ENCODE peak calls at places on chromosomes 5 and 9, in six cellular contexts. One of them, this sample, is unnamed.

GRCh38 chr5:36193746-36194145 is 41.8 kb downstream of the SKP2 start:
- DNase-seq in stimulated activated CD8-positive, alpha-beta memory T cell treated with anti-CD3 and anti-CD28 coated beads, Interleukin-2, amount 100 ng/mL, for 48 hours: no peak
- DNase-seq in foreskin fibroblast: no peak
- DNase-seq in T1000: no peak
- DNase-seq in CD4-positive, alpha-beta T cell: no peak
- DNase-seq in HT-29: no peak
- DNase-seq in this sample: no peak

GRCh38 chr5:87154191-87154590 is 113.5 kb upstream of the RASA1 start:
- DNase-seq in T1000: no peak
- DNase-seq in HT-29: no peak
- DNase-seq in stimulated activated CD8-positive, alpha-beta memory T cell treated with anti-CD3 and anti-CD28 coated beads, Interleukin-2, amount 100 ng/mL, for 48 hours: no peak
- DNase-seq in foreskin fibroblast: peak
- DNase-seq in CD4-positive, alpha-beta T cell: no peak
- DNase-seq in this sample: no peak

GRCh38 chr5:59628062-59628828 is 265.3 kb downstream of the PDE4D start:
- DNase-seq in HT-29: no peak
- DNase-seq in T1000: no peak
- DNase-seq in stimulated activated CD8-positive, alpha-beta memory T cell treated with anti-CD3 and anti-CD28 coated beads, Interleukin-2, amount 100 ng/mL, for 48 hours: no peak
- DNase-seq in foreskin fibroblast: no peak
- DNase-seq in CD4-positive, alpha-beta T cell: no peak
- DNase-seq in this sample: no peak

GRCh38 chr5:97534166-97534565 is 351.1 kb upstream of the RIOK2 start:
- DNase-seq in stimulated activated CD8-positive, alpha-beta memory T cell treated with anti-CD3 and anti-CD28 coated beads, Interleukin-2, amount 100 ng/mL, for 48 hours: no peak
- DNase-seq in T1000: peak
- DNase-seq in CD4-positive, alpha-beta T cell: no peak
- DNase-seq in foreskin fibroblast: peak
- DNase-seq in HT-29: peak
- DNase-seq in this sample: peak

GRCh38 chr9:99057665-99058625 is 47.0 kb upstream of the TGFBR1 start:
- DNase-seq in CD4-positive, alpha-beta T cell: peak
- DNase-seq in T1000: no peak
- DNase-seq in foreskin fibroblast: peak
- DNase-seq in stimulated activated CD8-positive, alpha-beta memory T cell treated with anti-CD3 and anti-CD28 coated beads, Interleukin-2, amount 100 ng/mL, for 48 hours: peak
- DNase-seq in HT-29: no peak
- DNase-seq in this sample: no peak

GRCh38 chr5:25858019-25858418 is 1180.4 kb downstream of the CDH9 start:
- DNase-seq in stimulated activated CD8-positive, alpha-beta memory T cell treated with anti-CD3 and anti-CD28 coated beads, Interleukin-2, amount 100 ng/mL, for 48 hours: no peak
- DNase-seq in HT-29: peak
- DNase-seq in CD4-positive, alpha-beta T cell: no peak
- DNase-seq in foreskin fibroblast: no peak
- DNase-seq in T1000: no peak
- DNase-seq in this sample: peak

GRCh38 chr5:40409600-40409999 is 270.1 kb upstream of the PTGER4 start:
- DNase-seq in stimulated activated CD8-positive, alpha-beta memory T cell treated with anti-CD3 and anti-CD28 coated beads, Interleukin-2, amount 100 ng/mL, for 48 hours: no peak
- DNase-seq in HT-29: no peak
- DNase-seq in CD4-positive, alpha-beta T cell: peak
- DNase-seq in T1000: no peak
- DNase-seq in foreskin fibroblast: no peak
- DNase-seq in this sample: no peak

GRCh38 chr5:91111473-91112238 is 271.5 kb downstream of the ARRDC3 start:
- DNase-seq in HT-29: no peak
- DNase-seq in CD4-positive, alpha-beta T cell: no peak
- DNase-seq in stimulated activated CD8-positive, alpha-beta memory T cell treated with anti-CD3 and anti-CD28 coated beads, Interleukin-2, amount 100 ng/mL, for 48 hours: no peak
- DNase-seq in T1000: no peak
- DNase-seq in foreskin fibroblast: no peak
- DNase-seq in this sample: no peak

GRCh38 chr5:151509231-151509630 is 61.8 kb downstream of the SLC36A1 start:
- DNase-seq in stimulated activated CD8-positive, alpha-beta memory T cell treated with anti-CD3 and anti-CD28 coated beads, Interleukin-2, amount 100 ng/mL, for 48 hours: no peak
- DNase-seq in HT-29: no peak
- DNase-seq in foreskin fibroblast: no peak
- DNase-seq in CD4-positive, alpha-beta T cell: no peak
- DNase-seq in T1000: no peak
- DNase-seq in this sample: no peak

GRCh38 chr5:82019342-82020138 is 47.7 kb downstream of the ATG10 start:
- DNase-seq in foreskin fibroblast: no peak
- DNase-seq in CD4-positive, alpha-beta T cell: no peak
- DNase-seq in stimulated activated CD8-positive, alpha-beta memory T cell treated with anti-CD3 and anti-CD28 coated beads, Interleukin-2, amount 100 ng/mL, for 48 hours: no peak
- DNase-seq in T1000: no peak
- DNase-seq in HT-29: no peak
- DNase-seq in this sample: no peak

GRCh38 chr9:93826209-93826608 is 128.9 kb downstream of the BARX1 start:
- DNase-seq in HT-29: no peak
- DNase-seq in T1000: no peak
- DNase-seq in stimulated activated CD8-positive, alpha-beta memory T cell treated with anti-CD3 and anti-CD28 coated beads, Interleukin-2, amount 100 ng/mL, for 48 hours: peak
- DNase-seq in foreskin fibroblast: no peak
- DNase-seq in CD4-positive, alpha-beta T cell: peak
- DNase-seq in this sample: no peak

This sample was measured in iPS DF 6.9.